ENCODE peak calls at places on chromosomes 1 and 21, in ten cellular contexts. P is NCI-H187; U is fibroblast of mammary gland; M is non-pigmented ciliary epithelial cell; B is CD4-positive, CD25-positive, alpha-beta regulatory T cell; S is left cardiac atrium; W is posterior cingulate gyrus; T is HL-60; N is EL; D is EH. O is an unnamed sample.

GRCh38 chr1:65027699-65028358 is 61.5 kb upstream of the JAK1 start:
- DNase-seq in D (no peak), S (peak), N (no peak), W (peak), B (no peak), U (peak), T (no peak), M (no peak), P (no peak), O (no peak)

GRCh38 chr1:88288571-88288970 is 395.5 kb upstream of the PKN2 start:
- DNase-seq in D (no peak), W (no peak), P (no peak), B (no peak), S (no peak), M (no peak), T (no peak), U (no peak), N (no peak), O (no peak)

GRCh38 chr1:246297314-246298273 is 209.5 kb downstream of the SMYD3 start:
- DNase-seq in P (no peak), N (peak), T (no peak), S (no peak), M (no peak), W (no peak), D (no peak), U (peak), B (no peak), O (no peak)

GRCh38 chr1:20604678-20605077 is 15.8 kb downstream of the CDA start:
- DNase-seq in D (peak), T (peak), N (peak), B (no peak), M (no peak), W (no peak), P (no peak), U (no peak), S (no peak), O (no peak)

GRCh38 chr21:34743831-34744230 is 75.0 kb downstream of the CLIC6 start:
- DNase-seq in W (no peak), M (peak), D (peak), N (peak), P (no peak), T (no peak), B (no peak), U (peak), S (peak), O (no peak)

GRCh38 chr21:31493350-31493880 is 149.4 kb upstream of the TIAM1 start:
- DNase-seq in B (no peak), U (no peak), N (no peak), S (no peak), W (no peak), T (no peak), P (no peak), D (no peak), M (no peak), O (no peak)

GRCh38 chr1:193729429-193729828 is 543.0 kb upstream of the B3GALT2 start:
- DNase-seq in N (peak), D (peak), S (no peak), W (no peak), U (no peak), M (no peak), T (no peak), P (no peak), B (no peak), O (no peak)

GRCh38 chr21:34693192-34693810 is 24.5 kb downstream of the CLIC6 start:
- DNase-seq in U (peak), P (peak), N (peak), M (no peak), T (no peak), W (no peak), D (peak), B (peak), S (no peak), O (no peak)

GRCh38 chr1:162502928-162503327 is 5.3 kb downstream of the UHMK1 start:
- DNase-seq in S (no peak), U (peak), T (no peak), W (no peak), N (peak), M (peak), D (peak), P (no peak), B (no peak), O (no peak)

GRCh38 chr1:244450597-244451538 is 841 bp downstream of the ADSS2 start:
- DNase-seq in S (peak), U (peak), W (peak), N (peak), M (no peak), B (peak), P (no peak), D (peak), T (no peak), O (no peak)

GRCh38 chr1:106406114-106406513 is 650.4 kb upstream of the PRMT6 start:
- DNase-seq in U (no peak), M (no peak), S (no peak), N (no peak), B (no peak), W (no peak), T (no peak), P (no peak), D (no peak), O (no peak)

GRCh38 chr1:72006092-72006491 is 276.2 kb downstream of the NEGR1 start:
- DNase-seq in P (no peak), T (no peak), D (peak), S (no peak), U (no peak), W (no peak), B (no peak), M (peak), N (peak), O (no peak)

GRCh38 chr1:224513787-224514209 is 79.2 kb upstream of the WDR26 start:
- DNase-seq in T (peak), D (peak), W (peak), P (peak), M (no peak), N (peak), U (peak), B (peak), S (peak), O (no peak)

GRCh38 chr1:152884966-152885624 is 7.0 kb downstream of the SMCP start:
- DNase-seq in P (no peak), W (no peak), U (peak), D (peak), S (no peak), N (peak), B (no peak), M (no peak), T (no peak), O (no peak)

O was measured in epithelial cell of proximal tubule.